ENCODE peak calls at places on chromosomes 2 and 18, in six cellular contexts. T is H1, N is HepG2, E is GM12878, P is K562, H is GM12891. Q is an unnamed sample.
A peak's percentile ranks its signal among the peaks of the same experiment; 100 is the strongest.

GRCh38 chr2:129438501-129439057 is 540.9 kb upstream of the RAB6C start:
- DNase-seq in T (no peak), N (no peak), E (no peak), P (no peak), H (no peak), Q (no peak)

GRCh38 chr18:22609642-22610041 is 191.9 kb upstream of the CTAGE1 start:
- DNase-seq in T (no peak), N (peak; percentile 16), E (no peak), P (no peak), H (no peak), Q (no peak)

GRCh38 chr2:61689526-61689925 is 151.4 kb upstream of the XPO1 start:
- DNase-seq in T (no peak), N (no peak), E (no peak), P (no peak), H (no peak), Q (no peak)

GRCh38 chr2:1704606-1705556 is 39.4 kb downstream of the PXDN start:
- DNase-seq in T (no peak), N (no peak), E (no peak), P (no peak), H (no peak), Q (no peak)

GRCh38 chr2:208269091-208269490 is 3.0 kb downstream of the PIKFYVE start:
- DNase-seq in T (no peak), N (peak; percentile 35), E (no peak), P (no peak), H (no peak), Q (no peak)

GRCh38 chr2:27071990-27072830 is 756 bp upstream of the OST4 start:
- DNase-seq in T (peak; percentile 67), N (no peak), E (no peak), P (no peak), H (no peak), Q (no peak)

GRCh38 chr2:24199968-24200590 is 25.2 kb downstream of the FAM228A start:
- DNase-seq in T (no peak), N (no peak), E (no peak), P (no peak), H (no peak), Q (no peak)

GRCh38 chr2:143996974-143997373 is 522.9 kb downstream of the ZEB2 start:
- DNase-seq in T (no peak), N (no peak), E (no peak), P (no peak), H (no peak), Q (no peak)

GRCh38 chr2:188319845-188320244 is 28.2 kb downstream of the GULP1 start:
- DNase-seq in T (no peak), N (peak; percentile 4), E (no peak), P (no peak), H (no peak), Q (no peak)

GRCh38 chr2:212863185-212863588 is 288.2 kb downstream of the IKZF2 start:
- DNase-seq in T (peak; percentile 56), N (peak; percentile 28), E (peak; percentile 30), P (peak; percentile 10), H (no peak), Q (no peak)

GRCh38 chr2:132448331-132448730 is 31.7 kb downstream of the GPR39 start:
- DNase-seq in T (no peak), N (no peak), E (no peak), P (no peak), H (no peak), Q (no peak)

GRCh38 chr2:230048010-230048671 is 20.6 kb downstream of the SLC16A14 start:
- DNase-seq in T (no peak), N (no peak), E (no peak), P (no peak), H (no peak), Q (no peak)

GRCh38 chr2:234512884-234513669 is 16.2 kb upstream of the ARL4C start:
- DNase-seq in T (no peak), N (no peak), E (no peak), P (peak; percentile 30), H (no peak), Q (no peak)

GRCh38 chr2:192029089-192029488 is 165.6 kb downstream of the TMEFF2 start:
- DNase-seq in T (peak; percentile 58), N (no peak), E (no peak), P (peak; percentile 52), H (no peak), Q (no peak)

GRCh38 chr2:217743407-217743806 is 259.4 kb downstream of the TNS1 start:
- DNase-seq in T (peak; percentile 23), N (no peak), E (no peak), P (no peak), H (no peak), Q (no peak)

GRCh38 chr2:24635181-24635580 is 144.1 kb downstream of the NCOA1 start:
- DNase-seq in T (no peak), N (no peak), E (no peak), P (no peak), H (no peak), Q (no peak)

GRCh38 chr2:177355874-177356273 is 36.7 kb upstream of the AGPS start:
- DNase-seq in T (no peak), N (no peak), E (no peak), P (no peak), H (no peak), Q (no peak)

GRCh38 chr2:237180987-237181386 is 95.3 kb downstream of the COPS8 start:
- DNase-seq in T (no peak), N (no peak), E (no peak), P (no peak), H (no peak), Q (no peak)

GRCh38 chr2:234789926-234790325 is 161.9 kb upstream of the SH3BP4 start:
- DNase-seq in T (no peak), N (no peak), E (no peak), P (no peak), H (no peak), Q (no peak)

GRCh38 chr2:185919155-185919554 is 180.6 kb downstream of the FSIP2 start:
- DNase-seq in T (no peak), N (no peak), E (no peak), P (no peak), H (no peak), Q (no peak)

GRCh38 chr2:201444676-201445441 is 6.4 kb downstream of the TRAK2 start:
- DNase-seq in T (no peak), N (no peak), E (no peak), P (no peak), H (no peak), Q (no peak)

GRCh38 chr2:5453648-5454390 is 238.4 kb upstream of the SOX11 start:
- DNase-seq in T (no peak), N (no peak), E (no peak), P (no peak), H (no peak), Q (no peak)

GRCh38 chr2:158665536-158666302 is 129.4 kb upstream of the DAPL1 start:
- DNase-seq in T (no peak), N (no peak), E (no peak), P (no peak), H (no peak), Q (no peak)

GRCh38 chr2:158668394-158668793 is 126.7 kb upstream of the DAPL1 start:
- DNase-seq in T (no peak), N (no peak), E (no peak), P (no peak), H (no peak), Q (no peak)

GRCh38 chr2:158666969-158667368 is 128.1 kb upstream of the DAPL1 start:
- DNase-seq in T (no peak), N (no peak), E (no peak), P (no peak), H (no peak), Q (no peak)

GRCh38 chr2:158667969-158668368 is 127.1 kb upstream of the DAPL1 start:
- DNase-seq in T (no peak), N (no peak), E (no peak), P (no peak), H (no peak), Q (no peak)

GRCh38 chr2:158667567-158667966 is 127.5 kb upstream of the DAPL1 start:
- DNase-seq in T (no peak), N (no peak), E (no peak), P (no peak), H (no peak), Q (no peak)
- TF ChIP-seq POLR2A in T (no peak), N (no peak), E (no peak), P (no peak), H (no peak), Q (no peak)

DNA sequence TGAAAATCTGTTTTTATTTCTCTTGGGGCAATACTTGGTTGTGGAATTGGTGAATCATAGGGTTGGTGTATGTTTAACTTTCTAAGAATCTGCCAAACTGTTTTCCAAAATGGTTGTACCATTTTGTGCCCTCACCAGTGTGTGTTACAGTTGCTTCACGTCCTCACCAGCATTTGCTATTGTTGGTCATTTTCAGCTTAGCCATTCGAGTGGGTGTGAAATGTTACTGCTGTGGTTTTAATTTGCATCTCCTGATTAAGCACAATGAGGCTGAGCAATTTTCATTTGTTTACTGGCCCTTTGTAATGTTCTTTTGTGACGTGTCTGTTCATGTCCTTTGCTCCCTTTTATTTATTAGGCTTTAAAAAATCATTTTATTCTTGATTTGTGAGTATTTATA is 49.7 kb downstream of the FOSL2 start:
- DNase-seq in T (no peak), N (no peak), E (no peak), P (no peak), H (no peak), Q (no peak)
- TF ChIP-seq TAF1 in T (no peak), N (no peak), E (no peak), P (no peak), H (no peak), Q (no peak)

DNA sequence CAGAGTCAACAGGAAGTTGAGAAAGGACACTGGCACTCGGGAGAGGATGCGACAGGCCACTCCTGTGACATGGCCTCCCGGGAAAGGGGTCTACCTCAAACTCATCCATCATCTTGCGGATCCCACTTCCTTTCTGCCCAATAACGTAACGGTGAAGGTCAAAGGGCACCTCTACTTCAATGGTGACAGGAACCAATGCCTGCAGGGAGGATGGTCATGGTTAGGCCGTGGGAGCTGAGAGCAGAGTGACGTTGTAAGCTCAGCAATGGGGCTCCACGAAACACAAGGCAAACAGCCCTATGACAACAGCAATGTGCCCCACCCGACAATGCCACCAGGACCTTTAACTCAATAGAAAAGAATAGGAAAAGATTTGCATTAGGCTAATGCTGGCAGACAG is 46.9 kb downstream of the ANO7 start:
- DNase-seq in T (no peak), N (no peak), E (no peak), P (no peak), H (no peak), Q (no peak)
- TF ChIP-seq POLR2A in T (no peak), N (no peak), E (no peak), P (no peak), H (no peak), Q (no peak)

GRCh38 chr2:215367647-215368492 is 56.0 kb downstream of the ATIC start:
- DNase-seq in T (no peak), N (no peak), E (no peak), P (no peak), H (no peak), Q (no peak)
- TF ChIP-seq TAF1 in T (no peak), N (no peak), E (no peak), P (no peak), H (no peak), Q (no peak)

Q was measured in GM12892.